ENCODE peak calls at places on chromosomes 13 and 19, in eight cellular contexts. X, M, V, O, Q, L, I and T are unnamed samples.

GRCh38 chr19:15112385-15112784 is 5.2 kb downstream of the SYDE1 start:
- DNase-seq in O (no peak), X (no peak), M (no peak), L (no peak), Q (no peak), I (no peak), V (no peak), T (no peak)

GRCh38 chr13:75544681-75545333 is 4.8 kb upstream of the UCHL3 start:
- DNase-seq in Q (no peak), L (no peak), O (peak), X (no peak), M (no peak), I (no peak), V (peak), T (no peak)

GRCh38 chr19:35006342-35006998 is 6.3 kb downstream of the GRAMD1A start:
- DNase-seq in X (no peak), Q (no peak), O (no peak), L (no peak), M (no peak), V (peak), I (peak), T (no peak)

GRCh38 chr13:41956272-41956671 is 4.6 kb downstream of the VWA8 start:
- DNase-seq in I (no peak), M (no peak), L (no peak), X (no peak), Q (no peak), V (no peak), O (no peak), T (no peak)

GRCh38 chr13:77820431-77821149 is 98.0 kb downstream of the EDNRB start:
- DNase-seq in O (no peak), I (no peak), L (no peak), M (no peak), Q (no peak), V (no peak), X (no peak), T (no peak)

GRCh38 chr19:22882797-22883196 is 50.7 kb downstream of the ZNF723 start:
- DNase-seq in M (peak), I (no peak), V (peak), L (no peak), X (no peak), O (no peak), Q (no peak), T (no peak)

GRCh38 chr19:42316223-42317211 is 3.4 kb downstream of the TMEM145 start:
- DNase-seq in I (peak), L (no peak), X (peak), V (no peak), Q (peak), O (no peak), M (no peak), T (no peak)

GRCh38 chr19:46181386-46181774 is 33.3 kb downstream of the IGFL2 start:
- DNase-seq in X (no peak), L (peak), M (no peak), O (no peak), Q (no peak), I (no peak), V (no peak), T (no peak)

GRCh38 chr13:25353344-25353743 is 18.4 kb upstream of the ATP8A2 start:
- DNase-seq in Q (no peak), M (no peak), L (no peak), O (no peak), I (no peak), V (no peak), X (no peak), T (no peak)

GRCh38 chr13:32415019-32415418 is 12.9 kb downstream of the N4BP2L1 start:
- DNase-seq in O (no peak), X (no peak), I (no peak), M (no peak), Q (no peak), V (no peak), L (no peak), T (no peak)

DNA sequence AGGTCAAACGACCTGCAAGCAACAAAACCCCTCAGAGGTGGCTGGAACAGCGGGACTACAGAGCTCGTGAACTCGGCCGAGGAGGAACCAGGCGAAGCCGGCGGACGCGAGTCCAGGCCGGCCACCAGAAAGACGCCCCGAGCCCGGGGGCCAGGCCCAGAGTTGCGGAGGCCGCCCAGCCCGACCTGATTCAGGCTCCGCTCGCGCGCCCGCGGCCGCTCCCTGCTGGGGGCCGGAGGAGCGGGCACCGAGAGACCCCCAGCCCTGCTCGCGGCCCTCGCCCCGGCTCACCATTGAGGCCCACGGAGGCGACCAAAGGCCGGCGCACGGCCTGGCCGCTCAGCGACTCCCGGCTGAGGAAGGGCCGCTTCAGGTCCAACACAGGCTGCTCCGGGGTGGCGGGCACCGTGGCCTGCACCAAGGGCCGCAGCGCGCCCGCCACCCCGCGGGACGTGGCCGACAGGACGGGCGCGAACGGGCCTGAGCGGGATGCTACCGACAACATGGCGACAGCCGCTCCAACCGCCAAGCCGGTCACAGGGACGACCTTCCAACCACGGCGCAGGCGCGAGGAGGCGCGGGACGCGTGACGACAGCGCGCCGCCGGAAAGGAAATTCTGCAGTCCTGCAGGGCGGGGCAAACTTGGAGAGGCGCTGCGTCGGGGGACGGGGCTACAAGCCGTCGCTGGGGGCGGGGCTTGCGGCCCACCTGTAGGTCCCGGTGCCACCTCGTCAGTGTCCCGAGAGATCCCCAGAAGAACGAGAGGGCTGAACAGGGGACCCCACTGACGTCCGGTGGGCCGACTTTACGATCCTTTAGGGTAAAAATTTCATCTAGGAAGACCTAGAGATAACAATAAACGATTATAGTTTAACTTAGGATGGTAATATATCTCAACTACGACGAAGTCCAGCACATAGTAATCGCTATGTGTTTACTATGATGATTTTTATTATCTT is at the start of gene UQCRFS1:
- DNase-seq in Q (peak), V (peak), M (peak), L (peak), X (peak), I (peak), O (peak), T (peak)
- TF ChIP-seq CTCF in Q (no peak), V (no peak), M (no peak), L (no peak), X (no peak), I (no peak), O (no peak), T (no peak)

GRCh38 chr13:83819611-83820010 is 62.7 kb downstream of the SLITRK1 start:
- DNase-seq in Q (no peak), L (no peak), O (no peak), I (no peak), X (no peak), M (no peak), V (no peak), T (no peak)

GRCh38 chr13:83819156-83819555 is 63.1 kb downstream of the SLITRK1 start:
- DNase-seq in M (no peak), V (peak), X (no peak), L (no peak), I (no peak), O (no peak), Q (no peak), T (no peak)

GRCh38 chr13:83810136-83810535 is 72.1 kb downstream of the SLITRK1 start:
- DNase-seq in M (no peak), L (no peak), Q (no peak), V (no peak), X (no peak), I (no peak), O (no peak), T (no peak)

GRCh38 chr13:83816081-83816480 is 66.2 kb downstream of the SLITRK1 start:
- DNase-seq in Q (no peak), L (no peak), I (no peak), O (no peak), M (no peak), V (no peak), X (no peak), T (no peak)

DNA sequence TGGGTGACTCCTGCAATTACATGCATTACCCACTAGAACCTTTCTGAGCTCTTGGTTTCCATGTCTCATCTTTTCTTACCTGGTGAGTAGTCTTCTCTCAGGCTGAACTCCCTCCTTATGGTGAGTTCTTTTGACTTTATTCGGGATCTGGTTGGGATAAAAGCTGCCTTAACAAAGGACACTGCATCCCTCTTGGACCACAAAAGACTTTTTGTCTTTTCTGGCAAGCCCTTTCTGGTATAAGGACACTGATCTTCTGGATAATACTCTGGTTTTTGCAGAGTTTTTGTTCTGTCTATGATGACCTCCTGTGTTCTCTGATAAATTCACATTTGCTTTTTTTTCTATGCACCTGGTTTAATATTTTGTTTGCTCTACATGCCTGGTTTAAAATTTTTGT is 66.7 kb downstream of the SLITRK1 start:
- DNase-seq in L (no peak), O (no peak), V (no peak), I (no peak), M (no peak), Q (no peak), X (no peak), T (no peak)
- TF ChIP-seq CTCF in L (no peak), O (no peak), V (no peak), I (no peak), M (no peak), Q (no peak), X (no peak), T (no peak)

GRCh38 chr13:45439000-45439399 is 20.8 kb upstream of the SLC25A30 start:
- DNase-seq in I (no peak), X (no peak), L (no peak), Q (no peak), O (no peak), V (no peak), M (no peak), T (no peak)

GRCh38 chr13:45445053-45445452 is 19.7 kb upstream of the COG3 start:
- DNase-seq in Q (no peak), V (no peak), X (no peak), L (no peak), I (no peak), O (no peak), M (no peak), T (peak)

GRCh38 chr13:45439781-45440462 is 21.7 kb upstream of the SLC25A30 start:
- DNase-seq in O (no peak), V (no peak), Q (no peak), L (no peak), M (no peak), I (no peak), X (no peak), T (no peak)

GRCh38 chr13:45446181-45446580 is 18.6 kb upstream of the COG3 start:
- DNase-seq in M (no peak), X (no peak), O (peak), L (no peak), V (peak), I (no peak), Q (no peak), T (peak)

GRCh38 chr13:45441633-45442032 is 23.1 kb upstream of the COG3 start:
- DNase-seq in X (no peak), O (no peak), M (no peak), L (no peak), V (peak), Q (peak), I (no peak), T (no peak)
- TF ChIP-seq CTCF in X (no peak), O (peak), M (peak), L (no peak), V (peak), Q (peak), I (no peak), T (peak)

GRCh38 chr13:110812111-110812868 is 98.8 kb downstream of the ING1 start:
- DNase-seq in O (no peak), L (peak), M (no peak), I (no peak), Q (no peak), V (no peak), X (no peak), T (no peak)
- TF ChIP-seq CTCF in O (peak), L (no peak), M (no peak), I (peak), Q (no peak), V (peak), X (no peak), T (no peak)

GRCh38 chr19:54473071-54473941 is at the start of gene CDC42EP5:
- DNase-seq in L (peak), V (peak), Q (no peak), X (peak), O (peak), I (peak), M (peak), T (peak)

GRCh38 chr19:54473983-54474382 is 887 bp upstream of the CDC42EP5 start:
- DNase-seq in Q (no peak), L (peak), V (no peak), I (peak), O (no peak), X (no peak), M (no peak), T (no peak)

GRCh38 chr19:54470991-54471782 is 1.9 kb downstream of the CDC42EP5 start:
- DNase-seq in X (peak), Q (peak), V (no peak), L (peak), I (peak), O (no peak), M (peak), T (no peak)

GRCh38 chr19:54469496-54469934 is 3.6 kb downstream of the CDC42EP5 start:
- DNase-seq in Q (no peak), I (no peak), L (no peak), V (no peak), M (peak), X (peak), O (no peak), T (no peak)

GRCh38 chr19:54470276-54470887 is 2.7 kb downstream of the CDC42EP5 start:
- DNase-seq in Q (no peak), I (no peak), V (no peak), L (no peak), M (no peak), X (no peak), O (no peak), T (no peak)
- TF ChIP-seq CTCF in Q (no peak), I (no peak), V (no peak), L (no peak), M (no peak), X (no peak), O (no peak), T (no peak)

GRCh38 chr13:43205421-43205820 is 182.0 kb downstream of the DNAJC15 start:
- DNase-seq in L (no peak), V (no peak), Q (no peak), I (no peak), M (no peak), O (no peak), X (no peak), T (no peak)
- TF ChIP-seq CTCF in L (no peak), V (no peak), Q (no peak), I (no peak), M (no peak), O (no peak), X (no peak), T (no peak)

DNA sequence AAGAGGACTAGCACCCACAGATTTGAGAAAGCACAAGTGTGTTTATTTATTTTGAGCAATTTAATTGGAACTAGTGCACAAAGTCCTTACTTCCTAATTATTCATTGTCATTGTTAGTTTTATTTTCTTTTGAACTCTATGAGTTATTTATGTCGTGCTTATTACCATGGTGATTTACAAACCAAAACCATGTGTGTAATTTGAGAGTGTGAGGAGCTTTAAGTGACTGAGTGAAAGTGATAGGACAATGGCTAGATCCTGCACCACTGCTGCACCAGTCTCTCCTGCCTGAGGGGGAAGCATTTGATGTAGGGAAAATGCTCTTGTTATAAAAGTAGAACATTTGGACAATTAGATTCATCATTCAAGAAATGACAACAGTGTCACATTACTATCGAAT is 172.3 kb upstream of the KLF12 start:
- DNase-seq in L (no peak), V (peak), Q (no peak), O (no peak), M (no peak), I (no peak), X (no peak), T (no peak)
- TF ChIP-seq CTCF in L (no peak), V (peak), Q (no peak), O (no peak), M (no peak), I (no peak), X (no peak), T (peak)

DNA sequence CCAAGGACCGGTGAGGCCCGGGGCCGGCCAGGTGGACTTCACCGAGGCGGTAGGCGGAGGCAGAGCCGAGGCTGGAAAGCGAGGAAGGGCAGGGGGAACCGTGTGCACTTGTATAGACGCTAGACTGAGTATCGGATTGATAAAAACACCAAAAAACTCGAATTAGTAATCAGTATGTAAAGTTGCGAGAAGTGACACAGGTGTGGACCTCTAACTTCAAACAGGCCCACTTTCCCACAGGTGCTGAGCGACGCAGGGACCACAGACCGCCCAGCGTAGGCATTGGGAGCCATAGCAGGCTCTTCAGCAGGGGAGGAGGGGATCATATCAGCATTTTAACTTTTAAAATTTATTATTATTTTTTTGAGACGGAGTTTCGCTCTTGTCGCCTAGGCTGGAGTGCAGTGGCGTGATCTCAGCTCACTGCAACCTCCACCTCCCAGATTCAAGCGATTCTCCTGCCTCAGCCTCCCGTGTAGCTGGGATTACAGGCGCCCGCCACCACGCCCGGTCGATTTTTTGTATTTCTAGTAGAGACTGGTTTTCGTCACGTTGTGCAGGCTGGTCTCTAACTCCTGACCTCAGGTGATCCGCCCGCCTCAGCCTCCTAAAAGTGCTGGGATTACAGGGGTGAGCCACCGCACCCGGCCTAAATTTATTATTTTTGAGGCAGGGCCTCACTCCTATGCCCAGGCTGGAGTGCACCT is 553 bp downstream of the VMAC start:
- DNase-seq in V (no peak), I (no peak), L (no peak), X (no peak), Q (no peak), O (no peak), M (no peak), T (no peak)
- TF ChIP-seq CTCF in V (no peak), I (no peak), L (no peak), X (no peak), Q (no peak), O (no peak), M (no peak), T (no peak)